ENCODE peak calls at places on chromosome 16, in nine cellular contexts. Q is kidney glomerular epithelial cell; A is ELR; C is uterus; N is epithelial cell of esophagus; V is activated CD8-positive, alpha-beta memory T cell treated with anti-CD3 and anti-CD28 coated beads, Interleukin-2, amount 50 U/mL, for 4 hours; S is NCI-H446; L is progenitor cell of endocrine pancreas; K is HS-5. O is an unnamed sample.

GRCh38 chr16:65576631-65577030 is 454.8 kb upstream of the CDH11 start:
- DNase-seq in Q (no peak), A (no peak), C (no peak), N (no peak), V (no peak), S (no peak), L (no peak), K (no peak), O (no peak)

GRCh38 chr16:12901204-12901596 is 198 bp upstream of the SHISA9 start:
- DNase-seq in Q (peak; percentile 38), A (no peak), C (no peak), N (no peak), V (no peak), S (no peak), L (peak; percentile 43), K (no peak), O (peak; percentile 23)

GRCh38 chr16:4323845-4324478 is 8.1 kb downstream of the GLIS2 start:
- DNase-seq in Q (peak; percentile 35), A (peak; percentile 29), C (peak; percentile 74), N (no peak), V (no peak), S (no peak), L (no peak), K (no peak), O (no peak)

GRCh38 chr16:24499193-24499814 is 40.1 kb upstream of the RBBP6 start:
- DNase-seq in Q (no peak), A (peak; percentile 62), C (no peak), N (peak; percentile 53), V (no peak), S (no peak), L (peak; percentile 16), K (no peak), O (no peak)

GRCh38 chr16:19240494-19240893 is 45.0 kb upstream of the CLEC19A start:
- DNase-seq in Q (no peak), A (no peak), C (no peak), N (no peak), V (no peak), S (no peak), L (no peak), K (no peak), O (no peak)

GRCh38 chr16:14566599-14566998 is 63.5 kb downstream of the PARN start:
- DNase-seq in Q (no peak), A (no peak), C (no peak), N (no peak), V (no peak), S (no peak), L (no peak), K (no peak), O (no peak)

GRCh38 chr16:50999181-50999580 is 151.9 kb downstream of the SALL1 start:
- DNase-seq in Q (no peak), A (no peak), C (no peak), N (no peak), V (no peak), S (no peak), L (no peak), K (no peak), O (no peak)

GRCh38 chr16:46620265-46621005 is 744 bp downstream of the SHCBP1 start:
- DNase-seq in Q (no peak), A (peak; percentile 68), C (no peak), N (peak; percentile 22), V (no peak), S (no peak), L (no peak), K (no peak), O (no peak)

GRCh38 chr16:29811896-29812665 is at the start of gene PRRT2:
- DNase-seq in Q (no peak), A (peak; percentile 61), C (peak; percentile 80), N (no peak), V (peak; percentile 52), S (peak; percentile 38), L (no peak), K (no peak), O (peak; percentile 60)

GRCh38 chr16:1676661-1677060 is 1.4 kb upstream of the JPT2 start:
- DNase-seq in Q (no peak), A (no peak), C (no peak), N (no peak), V (no peak), S (no peak), L (no peak), K (no peak), O (no peak)

GRCh38 chr16:4882633-4883285 is 35.5 kb downstream of the UBN1 start:
- DNase-seq in Q (peak; percentile 97), A (peak; percentile 66), C (no peak), N (peak; percentile 78), V (no peak), S (no peak), L (no peak), K (no peak), O (no peak)

GRCh38 chr16:53065436-53066165 is 10.8 kb downstream of the CHD9 start:
- DNase-seq in Q (no peak), A (no peak), C (no peak), N (no peak), V (no peak), S (no peak), L (no peak), K (no peak), O (no peak)

GRCh38 chr16:15483857-15484256 is 49.5 kb downstream of the BMERB1 start:
- DNase-seq in Q (no peak), A (no peak), C (no peak), N (no peak), V (no peak), S (no peak), L (no peak), K (no peak), O (no peak)

GRCh38 chr16:57966986-57967385 is 3.9 kb downstream of the CNGB1 start:
- DNase-seq in Q (no peak), A (no peak), C (no peak), N (no peak), V (no peak), S (no peak), L (no peak), K (no peak), O (no peak)

GRCh38 chr16:4371481-4372314 is at the start of gene VASN:
- DNase-seq in Q (peak; percentile 23), A (peak; percentile 77), C (peak; percentile 85), N (peak; percentile 72), V (peak; percentile 73), S (no peak), L (peak; percentile 76), K (no peak), O (peak; percentile 78)

GRCh38 chr16:1183235-1183907 is 30.5 kb downstream of the CACNA1H start:
- DNase-seq in Q (peak; percentile 82), A (no peak), C (peak; percentile 87), N (no peak), V (no peak), S (no peak), L (no peak), K (no peak), O (no peak)

GRCh38 chr16:66085651-66086050 is 280.8 kb upstream of the CDH5 start:
- DNase-seq in Q (no peak), A (no peak), C (no peak), N (peak; percentile 57), V (no peak), S (no peak), L (no peak), K (no peak), O (no peak)

GRCh38 chr16:75092777-75093176 is 23.8 kb downstream of the LDHD start:
- DNase-seq in Q (no peak), A (no peak), C (no peak), N (no peak), V (no peak), S (no peak), L (no peak), K (no peak), O (no peak)

GRCh38 chr16:58299757-58300349 is 5.0 kb upstream of the PRSS54 start:
- DNase-seq in Q (no peak), A (peak; percentile 51), C (no peak), N (peak; percentile 21), V (no peak), S (no peak), L (no peak), K (no peak), O (no peak)

GRCh38 chr16:69691980-69692911 is 34.1 kb downstream of the NQO1 start:
- DNase-seq in Q (peak; percentile 10), A (peak; percentile 22), C (no peak), N (peak; percentile 64), V (no peak), S (no peak), L (no peak), K (no peak), O (no peak)

GRCh38 chr16:50050802-50051201 is 15.0 kb upstream of the HEATR3 start:
- DNase-seq in Q (no peak), A (no peak), C (no peak), N (no peak), V (no peak), S (no peak), L (no peak), K (no peak), O (no peak)

GRCh38 chr16:81035975-81036750 is 521 bp downstream of the ATMIN start:
- DNase-seq in Q (no peak), A (peak; percentile 60), C (peak; percentile 19), N (peak; percentile 44), V (peak; percentile 42), S (no peak), L (peak; percentile 35), K (no peak), O (no peak)

GRCh38 chr16:11632455-11632921 is 35.8 kb upstream of the SNN start:
- DNase-seq in Q (peak; percentile 67), A (peak; percentile 54), C (peak; percentile 71), N (no peak), V (no peak), S (no peak), L (no peak), K (no peak), O (no peak)

GRCh38 chr16:25012525-25012991 is 2.6 kb downstream of the ARHGAP17 start:
- DNase-seq in Q (no peak), A (peak; percentile 80), C (no peak), N (peak; percentile 68), V (no peak), S (no peak), L (no peak), K (peak; percentile 82), O (no peak)

GRCh38 chr16:249431-249830 is 14.8 kb downstream of the FAM234A start:
- DNase-seq in Q (no peak), A (no peak), C (no peak), N (no peak), V (no peak), S (no peak), L (no peak), K (no peak), O (no peak)

GRCh38 chr16:14286381-14287230 is 215.5 kb downstream of the MRTFB start:
- DNase-seq in Q (no peak), A (no peak), C (no peak), N (no peak), V (no peak), S (no peak), L (no peak), K (no peak), O (peak; percentile 42)

GRCh38 chr16:88678224-88678979 is 7.9 kb downstream of the SNAI3 start:
- DNase-seq in Q (no peak), A (no peak), C (no peak), N (no peak), V (no peak), S (no peak), L (no peak), K (no peak), O (no peak)

GRCh38 chr16:57257455-57258070 is 12.5 kb downstream of the ARL2BP start:
- DNase-seq in Q (no peak), A (no peak), C (no peak), N (no peak), V (no peak), S (no peak), L (no peak), K (no peak), O (peak; percentile 15)

GRCh38 chr16:88938119-88938932 is 38.7 kb downstream of the CBFA2T3 start:
- DNase-seq in Q (no peak), A (no peak), C (no peak), N (no peak), V (no peak), S (no peak), L (no peak), K (no peak), O (no peak)

GRCh38 chr16:27824786-27825185 is 238.7 kb downstream of the GSG1L start:
- DNase-seq in Q (no peak), A (no peak), C (no peak), N (no peak), V (no peak), S (no peak), L (no peak), K (no peak), O (no peak)